ENCODE peak calls at places on chromosomes 7 and 10, in four cellular contexts. F is A549, J is right lobe of liver, C is tibial nerve. W is an unnamed sample.

GRCh38 chr7:103446046-103446520 is at the start of gene SLC26A5:
- DNase-seq in F (no peak), J (peak; percentile 39), C (no peak), W (no peak)

GRCh38 chr7:52592698-52593097 is 442.7 kb upstream of the POM121L12 start:
- DNase-seq in F (no peak), J (no peak), C (no peak), W (no peak)

GRCh38 chr10:58609525-58610150 is 97.0 kb downstream of the BICC1 start:
- DNase-seq in F (no peak), J (no peak), C (no peak), W (no peak)

GRCh38 chr7:139771001-139771956 is 6.5 kb downstream of the HIPK2 start:
- DNase-seq in F (peak; percentile 72), J (no peak), C (no peak), W (no peak)

GRCh38 chr7:57210212-57210611 is 78.0 kb upstream of the ZNF479 start:
- DNase-seq in F (no peak), J (peak; percentile 2), C (no peak), W (no peak)

GRCh38 chr7:104852386-104852785 is 161.6 kb upstream of the KMT2E start:
- DNase-seq in F (no peak), J (peak; percentile 34), C (no peak), W (no peak)

GRCh38 chr7:21719846-21720245 is 177.0 kb downstream of the DNAH11 start:
- DNase-seq in F (no peak), J (no peak), C (no peak), W (no peak)

GRCh38 chr7:95404316-95404715 is 8.1 kb upstream of the PON3 start:
- DNase-seq in F (no peak), J (peak; percentile 26), C (no peak), W (no peak)

GRCh38 chr7:92461027-92462003 is 14.0 kb downstream of the GATAD1 start:
- DNase-seq in F (peak; percentile 66), J (no peak), C (no peak), W (no peak)

GRCh38 chr10:62306663-62307062 is 38.0 kb upstream of the RTKN2 start:
- DNase-seq in F (no peak), J (no peak), C (no peak), W (no peak)

GRCh38 chr7:20477091-20477490 is 138.4 kb upstream of the ABCB5 start:
- DNase-seq in F (no peak), J (no peak), C (no peak), W (no peak)

GRCh38 chr7:126202177-126202576 is 1050.6 kb downstream of the GRM8 start:
- DNase-seq in F (no peak), J (no peak), C (no peak), W (no peak)

DNA sequence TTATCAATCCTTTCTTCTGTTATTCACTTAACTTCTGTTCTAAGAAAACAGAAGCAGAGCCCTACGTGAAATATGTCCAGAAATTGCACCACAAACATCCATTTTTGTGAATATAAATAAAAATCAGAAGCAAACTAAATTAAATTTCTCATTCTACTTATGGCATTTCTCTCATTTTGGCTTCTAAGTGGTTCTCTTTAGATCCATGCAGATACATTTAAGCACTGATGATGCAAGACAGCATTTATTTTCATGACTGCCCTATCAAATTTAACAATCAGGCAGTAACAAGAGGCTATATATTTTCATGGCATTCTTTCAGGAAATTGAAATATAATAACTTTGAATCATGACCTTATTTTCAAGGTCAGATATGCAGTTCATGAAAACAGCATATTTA is 1049.6 kb downstream of the GRM8 start:
- DNase-seq in F (no peak), J (no peak), C (no peak), W (no peak)
- TF ChIP-seq POLR2A in F (no peak), J (no peak), C (no peak), W (no peak)

DNA sequence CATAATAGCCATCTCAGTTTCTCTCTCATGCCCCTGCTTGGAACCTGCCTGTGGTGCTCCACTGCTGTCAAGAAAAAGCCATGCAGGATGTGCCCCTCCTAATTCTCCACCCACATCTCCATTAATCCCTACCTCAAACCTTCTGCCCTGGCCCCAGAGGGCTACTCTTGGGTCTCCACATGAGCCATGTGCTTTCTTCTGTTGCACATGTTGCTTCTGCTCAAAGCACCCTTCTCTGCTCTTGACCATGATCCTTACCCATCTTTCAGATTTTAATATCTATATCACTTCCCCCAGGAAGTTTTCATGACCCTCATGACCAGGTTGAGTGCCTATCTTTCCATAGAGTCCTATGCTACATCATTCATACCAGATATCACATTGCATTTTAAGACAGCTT is 514.2 kb downstream of the RPS24 start:
- DNase-seq in F (no peak), J (no peak), C (no peak), W (no peak)
- H3K4me1 ChIP-seq in F (no peaks in the 10 kb centered on the region), J (no peaks in the 10 kb centered on the region), C (no peaks in the 10 kb centered on the region), W (peaks cover 28% of the 10 kb centered on the region)

GRCh38 chr10:110176122-110176521 is 31.3 kb upstream of the MXI1 start:
- DNase-seq in F (no peak), J (no peak), C (no peak), W (no peak)

GRCh38 chr10:110174201-110174600 is 33.2 kb upstream of the MXI1 start:
- DNase-seq in F (no peak), J (no peak), C (no peak), W (no peak)

GRCh38 chr10:110172155-110172554 is 35.2 kb upstream of the MXI1 start:
- DNase-seq in F (peak; percentile 58), J (no peak), C (no peak), W (no peak)

GRCh38 chr10:110176626-110177025 is 30.8 kb upstream of the MXI1 start:
- DNase-seq in F (no peak), J (no peak), C (no peak), W (peak; percentile 21)

DNA sequence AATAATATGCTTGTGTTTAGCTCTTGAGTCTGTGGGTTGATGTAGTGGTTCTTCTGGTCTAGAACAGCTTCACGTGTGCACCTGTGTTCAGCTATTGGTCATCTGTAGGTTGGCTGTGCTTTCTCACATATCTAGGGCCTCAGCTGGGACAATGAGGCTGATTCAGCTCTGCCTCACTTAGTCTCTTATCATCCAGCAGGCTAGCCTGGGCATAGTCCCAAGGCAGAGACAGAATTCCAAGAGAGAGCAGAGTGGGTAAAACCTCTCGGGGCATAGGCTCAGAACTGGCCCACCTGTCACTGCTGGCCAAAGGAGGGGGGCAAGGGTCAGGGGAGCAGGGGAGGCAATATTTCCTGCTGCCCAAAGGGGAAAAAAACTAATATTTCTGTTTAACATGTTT is 32.0 kb upstream of the MXI1 start:
- DNase-seq in F (no peak), J (no peak), C (no peak), W (peak; percentile 53)
- TF ChIP-seq POLR2A in F (no peak), J (no peak), C (no peak), W (no peak)

GRCh38 chr7:99383791-99384370 is 9.4 kb downstream of the ARPC1B start:
- DNase-seq in F (no peak), J (no peak), C (no peak), W (no peak)
- H3K4me1 ChIP-seq in F (peaks cover 29% of the 10 kb centered on the region), J (no peaks in the 10 kb centered on the region), C (peaks cover 4% of the 10 kb centered on the region), W (peaks cover 28% of the 10 kb centered on the region)

GRCh38 chr7:101238226-101239182 is 902 bp upstream of the CLDN15 start:
- DNase-seq in F (no peak), J (peak; percentile 60), C (no peak), W (no peak)
- TF ChIP-seq POLR2A in F (no peak), J (no peak), C (no peak), W (no peak)

DNA sequence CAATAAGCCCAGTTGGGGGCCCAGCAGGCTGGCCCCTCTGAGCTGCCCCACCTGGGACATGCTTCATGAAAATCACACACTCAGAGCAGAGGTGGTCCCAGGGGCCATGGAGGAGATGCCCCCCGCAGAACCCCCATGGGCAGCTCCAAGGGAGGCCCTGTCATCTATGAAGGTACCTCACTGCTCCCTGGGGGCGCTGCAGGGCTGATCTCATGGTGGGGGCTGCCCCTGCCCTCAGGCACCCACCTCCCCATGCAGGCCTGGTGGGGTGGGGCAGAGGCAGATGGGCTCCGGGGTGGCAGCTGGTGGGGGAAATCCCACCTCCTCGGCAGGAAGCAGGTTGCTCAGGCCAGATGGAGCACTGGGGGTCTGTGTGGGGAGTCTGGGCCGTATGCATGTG is 60.5 kb downstream of the YKT6 start:
- DNase-seq in F (no peak), J (no peak), C (no peak), W (no peak)
- H3K4me1 ChIP-seq in F (no peaks in the 10 kb centered on the region), J (no peaks in the 10 kb centered on the region), C (no peaks in the 10 kb centered on the region), W (peaks cover 62% of the 10 kb centered on the region)

GRCh38 chr10:68600041-68600778 is 40.1 kb downstream of the TET1 start:
- DNase-seq in F (peak; percentile 68), J (peak; percentile 56), C (peak; percentile 57), W (peak; percentile 62)
- TF ChIP-seq POLR2A in F (peak; percentile 52), J (no peak), C (peak; percentile 26), W (no peak)

GRCh38 chr7:131013716-131014115 is 279.7 kb upstream of the KLF14 start:
- DNase-seq in F (no peak), J (no peak), C (no peak), W (no peak)
- H3K4me1 ChIP-seq in F (peaks cover 83% of the 10 kb centered on the region), J (no peaks in the 10 kb centered on the region), C (peaks cover 5% of the 10 kb centered on the region), W (peaks cover 85% of the 10 kb centered on the region)